ENCODE peak calls at places on chromosomes 3 and 15, in five cellular contexts. H is GM18507, R is GM12865, E is Caki2, V is GM10248. A is an unnamed sample.

GRCh38 chr3:100269410-100270217 is 8.8 kb downstream of the TBC1D23 start:
- DNase-seq in R (no peak), E (peak; percentile 1), H (no peak), V (no peak), A (no peak)

GRCh38 chr15:59587085-59587826 is 24.3 kb upstream of the GCNT3 start:
- DNase-seq in H (no peak), V (no peak), R (no peak), E (peak; percentile 33), A (no peak)

GRCh38 chr15:52287114-52287513 is 8.5 kb downstream of the MYO5C start:
- DNase-seq in E (no peak), H (no peak), R (no peak), V (no peak), A (no peak)

GRCh38 chr3:66326340-66326739 is 105.5 kb downstream of the SLC25A26 start:
- DNase-seq in V (no peak), H (no peak), R (no peak), E (no peak), A (no peak)

GRCh38 chr15:40762919-40763800 is 708 bp upstream of the GCHFR start:
- DNase-seq in E (peak; percentile 79), R (peak; percentile 64), V (peak; percentile 44), H (peak; percentile 33), A (peak; percentile 55)

GRCh38 chr3:14290631-14291385 is 111.6 kb upstream of the SLC6A6 start:
- DNase-seq in E (no peak), V (no peak), H (no peak), R (no peak), A (no peak)

GRCh38 chr3:184341925-184342324 is 4.5 kb downstream of the FAM131A start:
- DNase-seq in H (no peak), V (no peak), R (no peak), E (no peak), A (no peak)

GRCh38 chr3:37536033-37536432 is 325.6 kb upstream of the CTDSPL start:
- DNase-seq in H (no peak), V (no peak), R (no peak), E (no peak), A (no peak)

GRCh38 chr3:36733162-36733696 is 31.1 kb downstream of the DCLK3 start:
- DNase-seq in E (no peak), R (no peak), H (no peak), V (no peak), A (no peak)

GRCh38 chr15:44193651-44194396 is 1.2 kb downstream of the FRMD5 start:
- DNase-seq in V (no peak), E (peak; percentile 4), H (no peak), R (no peak), A (no peak)

GRCh38 chr3:32203854-32204253 is 34.6 kb upstream of the CMTM8 start:
- DNase-seq in E (no peak), R (no peak), V (no peak), H (no peak), A (no peak)

GRCh38 chr15:63597033-63597790 is at the start of gene FBXL22:
- DNase-seq in R (no peak), V (no peak), H (no peak), E (no peak), A (no peak)

GRCh38 chr15:95323798-95324197 is 1006.7 kb upstream of the NR2F2 start:
- DNase-seq in E (no peak), R (no peak), H (no peak), V (no peak), A (no peak)

GRCh38 chr3:15601046-15601398 is 347 bp downstream of the HACL1 start:
- DNase-seq in R (no peak), E (no peak), H (no peak), V (no peak), A (no peak)

GRCh38 chr3:30743641-30744317 is 137.4 kb downstream of the TGFBR2 start:
- DNase-seq in H (no peak), V (no peak), E (no peak), R (no peak), A (no peak)

GRCh38 chr3:12897537-12898289 is 56.3 kb upstream of the RPL32 start:
- DNase-seq in V (no peak), R (no peak), H (no peak), E (no peak), A (no peak)

GRCh38 chr3:53149006-53149690 is 11.9 kb upstream of the PRKCD start:
- DNase-seq in E (no peak), R (no peak), V (no peak), H (no peak), A (no peak)

GRCh38 chr3:40054568-40055222 is 245.3 kb downstream of the MYRIP start:
- DNase-seq in E (no peak), H (no peak), V (no peak), R (no peak), A (no peak)

GRCh38 chr15:34837246-34838016 is 42.1 kb upstream of the ACTC1 start:
- DNase-seq in V (no peak), E (peak; percentile 79), R (no peak), H (no peak), A (no peak)

GRCh38 chr15:51181905-51182304 is 87.2 kb upstream of the TNFAIP8L3 start:
- DNase-seq in R (no peak), V (no peak), H (no peak), E (no peak), A (no peak)